ENCODE peak calls at places on chromosomes 4 and X, in nine cellular contexts. One of them, this sample, is unnamed.

GRCh38 chr4:40865696-40866095 is 115.9 kb downstream of the NSUN7 start:
- DNase-seq in colonic mucosa: no peak
- DNase-seq in left cardiac atrium: no peak
- DNase-seq in RWPE1: no peak
- DNase-seq in HL-60: no peak
- DNase-seq in Kasumi-1: no peak
- DNase-seq in NCI-H146: no peak
- DNase-seq in left lung: no peak
- DNase-seq in effector memory CD8-positive, alpha-beta T cell: no peak
- DNase-seq in this sample: no peak

GRCh38 chr4:184825394-184826314 is at the start of gene ACSL1:
- DNase-seq in left lung: peak; percentile 96
- DNase-seq in RWPE1: peak; percentile 82
- DNase-seq in effector memory CD8-positive, alpha-beta T cell: no peak
- DNase-seq in colonic mucosa: peak; percentile 69
- DNase-seq in left cardiac atrium: peak; percentile 89
- DNase-seq in NCI-H146: peak; percentile 67
- DNase-seq in Kasumi-1: peak; percentile 40
- DNase-seq in HL-60: peak; percentile 57
- DNase-seq in this sample: peak; percentile 21

GRCh38 chr4:33911951-33912350 is 2332.4 kb downstream of the ARAP2 start:
- DNase-seq in NCI-H146: no peak
- DNase-seq in RWPE1: no peak
- DNase-seq in left lung: no peak
- DNase-seq in colonic mucosa: no peak
- DNase-seq in Kasumi-1: no peak
- DNase-seq in effector memory CD8-positive, alpha-beta T cell: no peak
- DNase-seq in HL-60: no peak
- DNase-seq in left cardiac atrium: no peak
- DNase-seq in this sample: no peak

GRCh38 chr4:69546121-69546520 is 50.4 kb upstream of the UGT2B4 start:
- DNase-seq in NCI-H146: peak; percentile 36
- DNase-seq in effector memory CD8-positive, alpha-beta T cell: no peak
- DNase-seq in colonic mucosa: no peak
- DNase-seq in HL-60: no peak
- DNase-seq in Kasumi-1: no peak
- DNase-seq in left cardiac atrium: no peak
- DNase-seq in RWPE1: no peak
- DNase-seq in left lung: no peak
- DNase-seq in this sample: no peak

GRCh38 chr4:8537041-8537461 is 43.1 kb upstream of the GPR78 start:
- DNase-seq in left cardiac atrium: peak; percentile 51
- DNase-seq in NCI-H146: no peak
- DNase-seq in HL-60: no peak
- DNase-seq in colonic mucosa: peak; percentile 70
- DNase-seq in effector memory CD8-positive, alpha-beta T cell: no peak
- DNase-seq in RWPE1: peak; percentile 79
- DNase-seq in left lung: no peak
- DNase-seq in Kasumi-1: no peak
- DNase-seq in this sample: no peak

GRCh38 chrX:1453951-1454785 is 1.5 kb upstream of the ASMTL start:
- DNase-seq in left cardiac atrium: peak; percentile 87
- DNase-seq in colonic mucosa: peak; percentile 92
- DNase-seq in RWPE1: peak; percentile 51
- DNase-seq in HL-60: peak; percentile 32
- DNase-seq in Kasumi-1: no peak
- DNase-seq in NCI-H146: no peak
- DNase-seq in effector memory CD8-positive, alpha-beta T cell: peak; percentile 98
- DNase-seq in left lung: peak; percentile 97
- DNase-seq in this sample: no peak

GRCh38 chrX:23634181-23634580 is 33.1 kb upstream of the PRDX4 start:
- DNase-seq in left cardiac atrium: no peak
- DNase-seq in left lung: no peak
- DNase-seq in HL-60: no peak
- DNase-seq in RWPE1: no peak
- DNase-seq in effector memory CD8-positive, alpha-beta T cell: no peak
- DNase-seq in colonic mucosa: no peak
- DNase-seq in NCI-H146: no peak
- DNase-seq in Kasumi-1: peak; percentile 3
- DNase-seq in this sample: peak; percentile 7

GRCh38 chr4:185470503-185471195 is 884 bp downstream of the CCDC110 start:
- DNase-seq in NCI-H146: peak; percentile 59
- DNase-seq in Kasumi-1: no peak
- DNase-seq in RWPE1: no peak
- DNase-seq in HL-60: no peak
- DNase-seq in colonic mucosa: peak; percentile 78
- DNase-seq in effector memory CD8-positive, alpha-beta T cell: peak; percentile 48
- DNase-seq in left lung: peak; percentile 82
- DNase-seq in left cardiac atrium: peak; percentile 66
- DNase-seq in this sample: peak; percentile 30

GRCh38 chrX:152930516-152930915 is 32.6 kb downstream of the ZNF185 start:
- DNase-seq in colonic mucosa: no peak
- DNase-seq in Kasumi-1: no peak
- DNase-seq in RWPE1: no peak
- DNase-seq in left cardiac atrium: no peak
- DNase-seq in HL-60: no peak
- DNase-seq in left lung: no peak
- DNase-seq in NCI-H146: no peak
- DNase-seq in effector memory CD8-positive, alpha-beta T cell: no peak
- DNase-seq in this sample: no peak

GRCh38 chrX:72130156-72130761 is 1.5 kb downstream of the RTL5 start:
- DNase-seq in HL-60: no peak
- DNase-seq in colonic mucosa: no peak
- DNase-seq in left lung: no peak
- DNase-seq in effector memory CD8-positive, alpha-beta T cell: no peak
- DNase-seq in RWPE1: no peak
- DNase-seq in NCI-H146: no peak
- DNase-seq in left cardiac atrium: no peak
- DNase-seq in Kasumi-1: no peak
- DNase-seq in this sample: no peak

GRCh38 chrX:108313662-108314061 is 124.6 kb downstream of the COL4A6 start:
- DNase-seq in colonic mucosa: no peak
- DNase-seq in HL-60: no peak
- DNase-seq in RWPE1: peak; percentile 38
- DNase-seq in Kasumi-1: no peak
- DNase-seq in left lung: no peak
- DNase-seq in effector memory CD8-positive, alpha-beta T cell: no peak
- DNase-seq in NCI-H146: no peak
- DNase-seq in left cardiac atrium: no peak
- DNase-seq in this sample: no peak

GRCh38 chrX:124232523-124233201 is 99.8 kb upstream of the TEX13D start:
- DNase-seq in colonic mucosa: no peak
- DNase-seq in effector memory CD8-positive, alpha-beta T cell: no peak
- DNase-seq in left cardiac atrium: no peak
- DNase-seq in RWPE1: no peak
- DNase-seq in NCI-H146: no peak
- DNase-seq in Kasumi-1: no peak
- DNase-seq in HL-60: no peak
- DNase-seq in left lung: no peak
- DNase-seq in this sample: no peak

GRCh38 chr4:234178-234577 is 71.1 kb downstream of the ZNF732 start:
- DNase-seq in Kasumi-1: no peak
- DNase-seq in left lung: no peak
- DNase-seq in effector memory CD8-positive, alpha-beta T cell: no peak
- DNase-seq in colonic mucosa: no peak
- DNase-seq in left cardiac atrium: no peak
- DNase-seq in NCI-H146: no peak
- DNase-seq in HL-60: no peak
- DNase-seq in RWPE1: no peak
- DNase-seq in this sample: no peak

GRCh38 chr4:164748375-164748774 is 5.6 kb upstream of the SMIM31 start:
- DNase-seq in colonic mucosa: no peak
- DNase-seq in left cardiac atrium: no peak
- DNase-seq in NCI-H146: no peak
- DNase-seq in left lung: no peak
- DNase-seq in effector memory CD8-positive, alpha-beta T cell: no peak
- DNase-seq in Kasumi-1: peak; percentile 20
- DNase-seq in RWPE1: peak; percentile 8
- DNase-seq in HL-60: no peak
- DNase-seq in this sample: no peak

GRCh38 chrX:55867254-55867653 is 149.7 kb downstream of the RRAGB start:
- DNase-seq in left cardiac atrium: no peak
- DNase-seq in Kasumi-1: peak; percentile 49
- DNase-seq in NCI-H146: no peak
- DNase-seq in effector memory CD8-positive, alpha-beta T cell: no peak
- DNase-seq in RWPE1: peak; percentile 0
- DNase-seq in colonic mucosa: no peak
- DNase-seq in HL-60: no peak
- DNase-seq in left lung: no peak
- DNase-seq in this sample: no peak

GRCh38 chrX:119784747-119785446 is 6.5 kb downstream of the RPL39 start:
- DNase-seq in effector memory CD8-positive, alpha-beta T cell: peak; percentile 50
- DNase-seq in NCI-H146: peak; percentile 11
- DNase-seq in Kasumi-1: peak; percentile 34
- DNase-seq in left cardiac atrium: no peak
- DNase-seq in RWPE1: no peak
- DNase-seq in HL-60: no peak
- DNase-seq in colonic mucosa: peak; percentile 37
- DNase-seq in left lung: no peak
- DNase-seq in this sample: no peak

GRCh38 chrX:44881549-44881948 is 8.6 kb downstream of the KDM6A start:
- DNase-seq in HL-60: no peak
- DNase-seq in left lung: no peak
- DNase-seq in colonic mucosa: no peak
- DNase-seq in Kasumi-1: no peak
- DNase-seq in RWPE1: no peak
- DNase-seq in left cardiac atrium: no peak
- DNase-seq in NCI-H146: no peak
- DNase-seq in effector memory CD8-positive, alpha-beta T cell: no peak
- DNase-seq in this sample: no peak

GRCh38 chr4:169993531-169993930 is 32.7 kb downstream of the MFAP3L start:
- DNase-seq in RWPE1: no peak
- DNase-seq in NCI-H146: no peak
- DNase-seq in left cardiac atrium: no peak
- DNase-seq in left lung: no peak
- DNase-seq in effector memory CD8-positive, alpha-beta T cell: no peak
- DNase-seq in Kasumi-1: no peak
- DNase-seq in HL-60: no peak
- DNase-seq in colonic mucosa: no peak
- DNase-seq in this sample: no peak

GRCh38 chr4:144894525-144894924 is 203.5 kb downstream of the ANAPC10 start:
- DNase-seq in colonic mucosa: no peak
- DNase-seq in RWPE1: no peak
- DNase-seq in HL-60: peak; percentile 87
- DNase-seq in NCI-H146: no peak
- DNase-seq in left cardiac atrium: peak; percentile 45
- DNase-seq in effector memory CD8-positive, alpha-beta T cell: no peak
- DNase-seq in left lung: no peak
- DNase-seq in Kasumi-1: peak; percentile 89
- DNase-seq in this sample: no peak

GRCh38 chrX:130176354-130176776 is 4.6 kb downstream of the RAB33A start:
- DNase-seq in Kasumi-1: no peak
- DNase-seq in left cardiac atrium: no peak
- DNase-seq in HL-60: peak; percentile 20
- DNase-seq in NCI-H146: no peak
- DNase-seq in colonic mucosa: no peak
- DNase-seq in left lung: no peak
- DNase-seq in RWPE1: no peak
- DNase-seq in effector memory CD8-positive, alpha-beta T cell: no peak
- DNase-seq in this sample: no peak

GRCh38 chrX:84064164-84064563 is 123.8 kb downstream of the RPS6KA6 start:
- DNase-seq in Kasumi-1: no peak
- DNase-seq in effector memory CD8-positive, alpha-beta T cell: no peak
- DNase-seq in colonic mucosa: no peak
- DNase-seq in left lung: no peak
- DNase-seq in left cardiac atrium: no peak
- DNase-seq in RWPE1: no peak
- DNase-seq in HL-60: no peak
- DNase-seq in NCI-H146: no peak
- DNase-seq in this sample: no peak

GRCh38 chr4:8701101-8702019 is 108.8 kb downstream of the CPZ start:
- DNase-seq in Kasumi-1: no peak
- DNase-seq in NCI-H146: no peak
- DNase-seq in RWPE1: no peak
- DNase-seq in effector memory CD8-positive, alpha-beta T cell: no peak
- DNase-seq in left cardiac atrium: no peak
- DNase-seq in left lung: no peak
- DNase-seq in HL-60: no peak
- DNase-seq in colonic mucosa: no peak
- DNase-seq in this sample: no peak

GRCh38 chr4:41796545-41797210 is 48.2 kb upstream of the PHOX2B start:
- DNase-seq in left lung: no peak
- DNase-seq in HL-60: no peak
- DNase-seq in colonic mucosa: no peak
- DNase-seq in effector memory CD8-positive, alpha-beta T cell: no peak
- DNase-seq in Kasumi-1: no peak
- DNase-seq in NCI-H146: no peak
- DNase-seq in left cardiac atrium: no peak
- DNase-seq in RWPE1: no peak
- DNase-seq in this sample: no peak

GRCh38 chr4:54213812-54214211 is 15.3 kb upstream of the PDGFRA start:
- DNase-seq in NCI-H146: no peak
- DNase-seq in left lung: no peak
- DNase-seq in colonic mucosa: no peak
- DNase-seq in effector memory CD8-positive, alpha-beta T cell: no peak
- DNase-seq in Kasumi-1: no peak
- DNase-seq in left cardiac atrium: peak; percentile 51
- DNase-seq in HL-60: no peak
- DNase-seq in RWPE1: no peak
- DNase-seq in this sample: no peak